ENCODE peak calls at places on chromosomes 12 and 14, in four cellular contexts. K is colonic mucosa, W is esophagus squamous epithelium, P is astrocyte of the spinal cord. S is an unnamed sample.
A peak's percentile ranks its signal among the peaks of the same experiment; 100 is the strongest.

GRCh38 chr14:71336488-71337192 is 429.4 kb downstream of the PCNX1 start:
- DNase-seq in K (no peak), W (no peak), P (no peak), S (peak; percentile 20)

GRCh38 chr12:110271015-110271414 is 10.0 kb upstream of the ATP2A2 start:
- DNase-seq in K (no peak), W (no peak), P (no peak), S (no peak)

GRCh38 chr12:57894577-57895292 is 46.6 kb upstream of the ATP23 start:
- DNase-seq in K (peak; percentile 32), W (no peak), P (peak; percentile 27), S (no peak)

GRCh38 chr14:62209287-62209899 is 447.2 kb downstream of the SNAPC1 start:
- DNase-seq in K (no peak), W (no peak), P (peak; percentile 79), S (peak; percentile 80)

GRCh38 chr12:46835785-46836184 is 10.0 kb upstream of the SLC38A4 start:
- DNase-seq in K (no peak), W (no peak), P (no peak), S (no peak)

GRCh38 chr12:100234591-100235304 is 32.1 kb downstream of the DEPDC4 start:
- DNase-seq in K (no peak), W (no peak), P (peak; percentile 64), S (peak; percentile 56)

GRCh38 chr12:49515266-49515665 is 23.6 kb upstream of the KCNH3 start:
- DNase-seq in K (no peak), W (no peak), P (peak; percentile 84), S (peak; percentile 69)

GRCh38 chr12:75660805-75661404 is 149.5 kb upstream of the KRR1 start:
- DNase-seq in K (no peak), W (no peak), P (peak; percentile 91), S (peak; percentile 27)

GRCh38 chr12:12705833-12706520 is 10.0 kb upstream of the GPR19 start:
- DNase-seq in K (no peak), W (no peak), P (no peak), S (no peak)

GRCh38 chr12:18799561-18799960 is 61.6 kb downstream of the CAPZA3 start:
- DNase-seq in K (no peak), W (no peak), P (peak; percentile 18), S (no peak)

GRCh38 chr14:75946785-75947184 is 35.0 kb downstream of the TGFB3 start:
- DNase-seq in K (no peak), W (no peak), P (no peak), S (peak; percentile 21)

GRCh38 chr12:85029456-85029855 is 6.6 kb downstream of the TSPAN19 start:
- DNase-seq in K (no peak), W (no peak), P (peak; percentile 47), S (peak; percentile 44)

GRCh38 chr12:106760184-106760531 is 14.3 kb upstream of the RIC8B start:
- DNase-seq in K (no peak), W (no peak), P (no peak), S (no peak)

GRCh38 chr14:92945544-92945943 is 22.6 kb downstream of the CHGA start:
- DNase-seq in K (no peak), W (no peak), P (no peak), S (no peak)

GRCh38 chr12:109875572-109876131 is 4.7 kb downstream of the GLTP start:
- DNase-seq in K (peak; percentile 85), W (no peak), P (no peak), S (no peak)

GRCh38 chr14:101929096-101929495 is 35.3 kb upstream of the DYNC1H1 start:
- DNase-seq in K (no peak), W (no peak), P (no peak), S (no peak)

GRCh38 chr12:73226585-73226984 is 954.4 kb downstream of the TRHDE start:
- DNase-seq in K (no peak), W (no peak), P (no peak), S (no peak)

GRCh38 chr12:49794811-49795653 is 33.2 kb downstream of the NCKAP5L start:
- DNase-seq in K (no peak), W (no peak), P (no peak), S (no peak)

GRCh38 chr12:96513681-96514080 is 24.3 kb downstream of the CFAP54 start:
- DNase-seq in K (no peak), W (no peak), P (no peak), S (no peak)

GRCh38 chr14:30573203-30573814 is 14.4 kb downstream of the G2E3 start:
- DNase-seq in K (no peak), W (no peak), P (peak; percentile 59), S (peak; percentile 62)

GRCh38 chr14:76311410-76311758 is 64.6 kb upstream of the ESRRB start:
- DNase-seq in K (no peak), W (no peak), P (no peak), S (no peak)

GRCh38 chr12:128276542-128276941 is 9.6 kb downstream of the TMEM132C start:
- DNase-seq in K (no peak), W (no peak), P (no peak), S (no peak)

GRCh38 chr12:132248439-132249157 is 80.8 kb downstream of the GALNT9 start:
- DNase-seq in K (no peak), W (no peak), P (no peak), S (peak; percentile 62)

GRCh38 chr12:110079477-110080400 is 31.4 kb upstream of the C12orf76 start:
- DNase-seq in K (peak; percentile 27), W (no peak), P (no peak), S (no peak)

GRCh38 chr12:131167334-131167733 is 213.6 kb downstream of the ADGRD1 start:
- DNase-seq in K (peak; percentile 23), W (no peak), P (no peak), S (peak; percentile 82)

GRCh38 chr12:96356831-96357230 is 43.4 kb downstream of the CDK17 start:
- DNase-seq in K (no peak), W (no peak), P (no peak), S (no peak)

GRCh38 chr14:60656755-60657608 is 7.7 kb upstream of the SIX1 start:
- DNase-seq in K (peak; percentile 51), W (no peak), P (peak; percentile 78), S (peak; percentile 33)

GRCh38 chr12:123077298-123078113 is 73.4 kb downstream of the PITPNM2 start:
- DNase-seq in K (no peak), W (no peak), P (no peak), S (no peak)

DNA sequence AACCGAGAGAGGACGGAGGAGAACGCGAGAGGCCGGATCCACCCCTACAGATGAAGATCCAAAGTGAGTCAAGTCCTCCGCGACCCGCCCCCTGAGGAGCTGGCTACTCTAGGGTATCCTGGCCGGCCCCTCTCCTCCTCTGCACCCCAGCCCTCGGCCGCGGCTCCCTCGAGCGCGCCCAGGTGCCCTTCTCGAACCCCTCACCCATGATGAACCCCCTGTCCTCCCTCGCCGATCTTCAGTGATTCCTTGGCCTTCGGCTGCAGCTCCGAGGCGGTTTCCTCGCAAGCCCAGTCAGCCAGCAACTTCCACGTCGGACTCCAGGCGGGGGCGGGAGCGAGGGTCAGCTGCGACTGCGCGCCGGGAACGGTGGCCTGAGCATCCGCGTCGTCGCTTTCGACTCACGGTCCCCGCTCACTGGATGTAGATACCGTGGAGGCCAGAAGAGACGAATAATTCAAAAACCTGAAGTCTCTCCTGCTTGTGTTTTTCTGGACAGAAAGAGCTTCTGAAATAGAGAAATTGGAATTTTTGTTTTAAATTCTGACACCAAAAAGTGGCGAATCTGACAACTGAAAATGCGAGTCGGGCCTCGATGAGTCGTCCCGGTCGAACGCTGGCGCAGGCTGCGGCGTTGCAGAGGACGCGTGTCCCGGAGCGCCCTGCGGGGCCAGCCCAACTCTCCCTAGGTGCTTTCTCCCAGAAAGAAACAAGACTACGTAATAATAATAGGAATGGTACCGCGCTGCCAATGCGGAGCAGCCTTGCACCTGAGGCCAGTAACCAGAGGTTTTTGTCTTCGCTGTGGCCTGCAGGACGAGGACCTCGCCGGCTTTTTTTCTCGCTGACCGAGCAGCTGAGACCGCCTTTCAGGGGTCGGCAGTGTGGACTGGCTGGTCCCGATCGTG is at the start of gene ARL1:
- DNase-seq in K (peak; percentile 85), W (peak; percentile 19), P (peak; percentile 94), S (peak; percentile 85)
- TF ChIP-seq CTCF in K (no peak), W (no peak), P (no peak), S (no peak)

GRCh38 chr12:112936927-112937326 is 1.3 kb upstream of the OAS3 start:
- DNase-seq in K (no peak), W (no peak), P (no peak), S (peak; percentile 87)

GRCh38 chr12:112939761-112940357 is 1.6 kb downstream of the OAS3 start:
- DNase-seq in K (no peak), W (no peak), P (no peak), S (no peak)

GRCh38 chr12:112936264-112936663 is 2.0 kb upstream of the OAS3 start:
- DNase-seq in K (no peak), W (no peak), P (no peak), S (peak; percentile 58)

GRCh38 chr12:112938751-112939150 is 477 bp downstream of the OAS3 start:
- DNase-seq in K (no peak), W (no peak), P (peak; percentile 10), S (peak; percentile 15)

DNA sequence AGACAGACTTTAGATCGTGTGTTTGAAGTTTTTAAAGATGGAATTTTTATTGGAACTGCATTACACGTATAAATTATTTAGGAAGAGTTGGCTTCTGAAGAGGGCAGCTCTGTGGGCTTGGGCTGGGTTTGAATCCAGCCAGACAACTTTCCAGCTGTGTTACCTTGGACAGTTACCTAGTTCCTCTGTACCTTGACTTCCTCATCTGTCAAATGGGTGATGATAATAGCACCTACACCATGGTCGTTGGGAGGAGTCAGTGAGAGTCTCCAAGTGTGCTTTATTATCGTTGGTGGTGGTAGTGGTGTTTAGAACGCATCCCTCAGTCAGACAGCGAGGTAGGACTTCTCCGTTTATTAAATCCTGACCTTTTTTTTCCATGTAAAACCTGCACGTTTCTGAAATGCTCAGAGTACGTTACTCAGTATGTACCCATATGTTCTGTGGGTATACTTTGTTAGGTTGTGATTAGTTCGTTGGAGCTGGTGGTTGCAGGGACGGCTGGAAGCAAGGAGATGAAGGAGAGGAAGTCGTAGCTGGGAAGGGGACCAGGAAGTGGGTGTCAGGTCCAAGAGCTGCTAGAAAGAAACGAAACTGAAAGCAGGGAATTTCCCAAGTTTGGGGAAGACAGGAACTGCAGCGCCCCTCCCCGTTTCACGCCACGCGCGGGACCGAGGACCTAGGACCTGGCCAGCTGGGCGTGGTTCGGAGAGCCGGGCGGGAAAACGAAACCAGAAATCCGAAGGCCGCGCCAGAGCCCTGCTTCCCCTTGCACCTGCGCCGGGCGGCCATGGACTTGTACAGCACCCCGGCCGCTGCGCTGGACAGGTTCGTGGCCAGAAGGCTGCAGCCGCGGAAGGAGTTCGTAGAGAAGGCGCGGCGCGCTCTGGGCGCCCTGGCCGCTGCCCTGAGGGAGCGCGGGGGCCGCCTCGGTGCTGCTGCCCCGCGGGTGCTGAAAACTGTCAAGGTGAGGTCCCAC is at the start of gene OAS3:
- DNase-seq in K (peak; percentile 92), W (no peak), P (peak; percentile 74), S (peak; percentile 79)
- TF ChIP-seq CTCF in K (no peak), W (no peak), P (no peak), S (no peak)

GRCh38 chr12:52791271-52792184 is 4.4 kb downstream of the KRT3 start:
- DNase-seq in K (no peak), W (no peak), P (no peak), S (no peak)
- TF ChIP-seq CTCF in K (no peak), W (no peak), P (no peak), S (no peak)

GRCh38 chr14:99648385-99648784 is 3.5 kb downstream of the HHIPL1 start:
- DNase-seq in K (no peak), W (no peak), P (no peak), S (no peak)
- TF ChIP-seq CTCF in K (no peak), W (no peak), P (no peak), S (no peak)

GRCh38 chr12:41514907-41515306 is 326.8 kb downstream of the PDZRN4 start:
- DNase-seq in K (no peak), W (no peak), P (no peak), S (no peak)
- TF ChIP-seq CTCF in K (no peak), W (no peak), P (peak; percentile 36), S (no peak)

GRCh38 chr14:55026793-55027560 is at the start of the genes SOCS4 and WDHD1:
- DNase-seq in K (peak; percentile 96), W (peak; percentile 45), P (peak; percentile 94), S (peak; percentile 93)
- TF ChIP-seq CTCF in K (no peak), W (no peak), P (no peak), S (no peak)